ENCODE peak calls at places on chromosome 21, in eight cellular contexts. F is suprapubic skin, H is transverse colon, Z is HCT116, Q is HepG2, U is GM23338, J is esophagus muscularis mucosa, T is upper lobe of left lung. G is an unnamed sample.

GRCh38 chr21:44723177-44724131 is 12.1 kb upstream of the TSPEAR start:
- DNase-seq in Z (no peak), J (no peak), H (no peak), Q (no peak), U (peak), T (peak), F (peak), G (no peak)

GRCh38 chr21:32372755-32373154 is 20.1 kb downstream of the URB1 start:
- DNase-seq in H (no peak), Z (no peak), F (no peak), T (no peak), Q (no peak), U (no peak), J (no peak), G (no peak)

GRCh38 chr21:17612023-17612564 is 607 bp downstream of the BTG3 start:
- DNase-seq in F (peak), Q (no peak), J (no peak), U (peak), Z (no peak), H (peak), T (peak), G (peak)

GRCh38 chr21:37365657-37366487 is 701 bp upstream of the DYRK1A start:
- DNase-seq in Q (peak), U (peak), T (peak), F (peak), Z (no peak), H (peak), J (no peak), G (peak)

GRCh38 chr21:37088196-37088595 is 15.1 kb downstream of the TTC3 start:
- DNase-seq in T (no peak), J (no peak), Q (no peak), F (no peak), H (no peak), U (no peak), Z (no peak), G (no peak)

GRCh38 chr21:44024895-44025353 is 12.8 kb downstream of the TRAPPC10 start:
- DNase-seq in J (no peak), F (peak), Q (no peak), U (peak), T (no peak), H (peak), Z (no peak), G (peak)

GRCh38 chr21:38984982-38985422 is 179.3 kb downstream of the ETS2 start:
- DNase-seq in J (no peak), U (no peak), T (no peak), F (no peak), Z (no peak), H (no peak), Q (no peak), G (no peak)

GRCh38 chr21:21664871-21665270 is 666.7 kb downstream of the NCAM2 start:
- DNase-seq in F (no peak), H (no peak), Z (no peak), T (no peak), J (no peak), U (no peak), Q (no peak), G (no peak)

GRCh38 chr21:17660449-17660848 is 47.7 kb upstream of the BTG3 start:
- DNase-seq in T (no peak), H (no peak), Q (no peak), U (no peak), J (no peak), Z (no peak), F (no peak), G (no peak)

GRCh38 chr21:32888971-32889370 is 117.4 kb upstream of the PAXBP1 start:
- DNase-seq in H (no peak), T (no peak), Q (no peak), Z (no peak), J (no peak), F (no peak), U (peak), G (no peak)

GRCh38 chr21:33238565-33239255 is 9.0 kb downstream of the IFNAR2 start:
- DNase-seq in H (peak), Q (no peak), T (no peak), J (no peak), U (no peak), F (no peak), Z (no peak), G (no peak)

GRCh38 chr21:45170987-45171386 is 96.6 kb downstream of the ADARB1 start:
- DNase-seq in Z (no peak), H (no peak), J (peak), Q (no peak), T (no peak), F (no peak), U (no peak), G (peak)

GRCh38 chr21:17537299-17537698 is 24.5 kb downstream of the CXADR start:
- DNase-seq in U (no peak), T (no peak), H (no peak), J (no peak), F (no peak), Z (no peak), Q (no peak), G (no peak)

DNA sequence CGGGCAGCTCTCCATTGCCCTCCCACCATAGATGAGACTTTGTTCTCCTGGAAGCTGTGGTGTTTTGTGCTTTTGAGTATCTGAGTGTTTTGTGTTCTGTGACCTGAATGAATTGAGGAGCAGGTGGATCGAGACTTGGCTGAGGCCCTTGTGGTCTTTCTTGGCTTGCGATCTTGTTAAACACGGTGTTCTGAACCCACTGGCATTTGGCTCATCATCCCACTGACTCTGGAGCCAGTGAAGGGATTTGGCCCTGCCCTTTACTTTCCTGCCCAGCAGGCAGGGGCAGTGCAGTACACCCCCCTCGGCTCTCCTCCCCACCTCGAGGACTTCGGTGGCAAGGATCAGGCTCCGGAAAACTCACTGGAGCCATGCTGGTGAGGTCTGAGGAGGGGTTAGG is 30.6 kb downstream of the PKNOX1 start:
- DNase-seq in F (no peak), U (no peak), H (no peak), Z (no peak), T (no peak), J (no peak), Q (no peak), G (no peak)
- TF ChIP-seq POLR2AphosphoS5 in F (no peak), U (no peak), H (no peak), Z (no peak), T (no peak), J (no peak), Q (no peak), G (no peak)

DNA sequence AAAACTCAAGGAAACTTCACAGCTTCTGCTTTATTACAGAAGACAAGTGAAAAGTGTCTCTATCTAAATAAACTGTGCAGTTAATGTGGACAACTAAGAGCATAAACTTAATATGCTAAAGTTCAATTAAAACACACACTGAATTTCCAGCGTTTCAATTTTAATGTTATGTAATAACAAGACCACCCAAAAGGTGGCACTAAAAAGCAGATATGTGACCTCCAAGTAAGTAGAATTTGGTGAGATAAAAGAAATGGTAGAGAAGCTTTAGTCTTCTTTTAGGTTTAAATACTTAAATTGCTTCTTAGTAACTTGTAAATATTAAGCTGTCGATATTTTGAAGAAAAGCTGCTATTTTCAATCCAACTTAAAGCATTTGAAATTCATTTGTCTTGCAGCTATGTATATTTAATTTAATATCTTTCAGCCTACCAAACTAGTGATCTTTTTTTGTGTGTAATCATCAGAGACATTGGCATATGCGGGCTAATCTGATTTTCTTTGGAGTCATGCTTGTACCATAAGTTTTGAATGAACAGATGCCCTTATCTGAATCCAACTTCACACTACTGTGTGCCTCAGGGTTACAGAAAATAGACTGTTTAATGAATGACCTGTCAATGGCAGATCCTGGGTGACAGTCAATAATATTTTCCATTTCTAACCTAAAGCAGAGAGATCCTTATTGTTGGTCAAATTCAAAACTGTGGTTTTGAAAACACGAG is 36.5 kb upstream of the ADAMTS1 start:
- DNase-seq in H (no peak), Z (no peak), J (no peak), U (peak), T (no peak), F (no peak), Q (no peak), G (no peak)
- TF ChIP-seq CTCF in H (peak), Z (no peak), J (peak), U (peak), T (no peak), F (no peak), Q (no peak), G (no peak)

DNA sequence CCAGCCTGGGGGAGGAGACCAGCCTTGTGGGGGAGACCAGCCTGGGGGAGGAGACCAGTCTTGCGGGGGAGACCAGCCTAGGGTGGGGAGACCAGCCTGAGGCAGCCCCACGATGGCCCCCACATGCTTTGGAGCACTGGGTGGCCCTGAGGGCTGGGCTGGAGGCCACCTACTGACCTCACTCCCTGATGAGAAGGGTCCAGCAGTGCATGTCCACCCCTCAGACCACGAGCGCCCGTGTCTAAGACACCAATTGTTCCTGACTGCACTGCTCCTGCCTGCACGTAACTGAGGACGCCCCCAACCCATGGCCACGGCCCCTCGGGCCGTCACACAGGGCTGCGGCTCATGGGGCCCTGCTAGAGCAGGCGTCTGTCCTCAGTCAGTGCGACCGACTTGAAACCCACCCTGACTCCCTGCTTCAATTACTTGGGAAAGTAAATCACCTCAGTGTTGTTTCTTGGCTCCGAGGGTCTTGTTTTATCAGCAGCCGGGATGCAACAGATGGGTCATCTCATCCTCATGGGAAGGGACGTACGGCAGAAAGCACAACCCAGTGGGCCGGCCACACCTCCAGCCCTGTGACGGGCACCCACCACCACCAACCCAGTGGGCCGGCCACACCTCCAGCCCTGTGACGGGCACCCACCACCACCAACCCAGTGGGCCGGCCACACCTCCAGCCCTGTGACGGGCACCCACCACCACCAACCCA is at the start of gene SPATC1L:
- DNase-seq in H (peak), Q (peak), F (peak), U (peak), T (peak), Z (no peak), J (peak), G (peak)
- TF ChIP-seq POLR2AphosphoS5 in H (no peak), Q (peak), F (no peak), U (peak), T (no peak), Z (no peak), J (peak), G (peak)

DNA sequence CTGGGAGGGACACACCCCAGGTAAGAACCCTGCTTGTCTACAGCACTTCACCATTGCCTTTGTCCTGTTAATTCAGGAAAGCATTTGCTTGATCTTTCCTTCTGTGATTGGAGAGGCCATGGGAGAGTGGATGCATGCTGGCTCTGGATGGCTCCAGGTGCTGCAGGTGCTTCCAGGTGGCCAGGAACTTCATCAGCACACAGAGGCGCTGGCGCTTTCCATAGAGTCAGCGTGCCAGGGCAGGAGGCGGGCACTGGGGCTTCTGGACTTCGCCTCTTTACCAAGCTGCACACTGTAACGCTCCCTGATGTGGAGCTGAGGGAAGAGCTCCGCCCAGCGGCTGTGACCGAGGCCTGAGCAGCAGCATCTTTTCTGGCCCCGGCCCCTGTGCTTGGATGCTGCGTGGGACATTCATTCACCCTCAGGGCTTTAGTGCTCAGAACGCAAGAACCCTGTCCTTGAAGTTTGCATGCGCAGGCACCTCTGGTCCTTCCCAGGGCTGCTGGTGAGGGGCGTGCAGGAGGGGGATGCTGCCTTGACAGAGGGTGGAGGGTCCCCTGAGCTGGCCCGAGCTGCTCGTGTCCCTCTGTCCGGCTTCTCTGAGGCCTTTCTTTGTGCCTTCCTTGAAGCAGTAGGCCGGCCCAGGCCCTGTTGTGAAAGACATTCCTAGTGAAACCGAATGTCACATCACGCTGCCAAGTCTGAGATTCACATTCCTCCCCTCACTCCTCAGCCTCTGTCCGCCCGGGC is 1.6 kb upstream of the MX2 start:
- DNase-seq in F (peak), Z (no peak), Q (peak), J (no peak), T (no peak), H (peak), U (peak), G (peak)
- TF ChIP-seq CTCF in F (no peak), Z (peak), Q (peak), J (no peak), T (no peak), H (peak), U (peak), G (no peak)

G was measured in sigmoid colon.